ENCODE peak calls at places on chromosomes 2 and 18, in four cellular contexts. One of them, this sample, is unnamed.

GRCh38 chr2:56889738-56890137 is 705.9 kb downstream of the CCDC85A start:
- DNase-seq in EL: no peak
- DNase-seq in stimulated activated CD4-positive, alpha-beta T cell treated with anti-CD3 and anti-CD28 coated beads, Interleukin-1b, Interleukin-23, amount 100 ng/mL, for 4 hours: no peak
- DNase-seq in effector CD8-positive, alpha-beta T cell: no peak
- DNase-seq in this sample: no peak

GRCh38 chr2:236706803-236707202 is 137.2 kb downstream of the ACKR3 start:
- DNase-seq in EL: no peak
- DNase-seq in effector CD8-positive, alpha-beta T cell: no peak
- DNase-seq in stimulated activated CD4-positive, alpha-beta T cell treated with anti-CD3 and anti-CD28 coated beads, Interleukin-1b, Interleukin-23, amount 100 ng/mL, for 4 hours: no peak
- DNase-seq in this sample: no peak

GRCh38 chr2:53519925-53520629 is 247.5 kb upstream of the CHAC2 start:
- DNase-seq in effector CD8-positive, alpha-beta T cell: no peak
- DNase-seq in stimulated activated CD4-positive, alpha-beta T cell treated with anti-CD3 and anti-CD28 coated beads, Interleukin-1b, Interleukin-23, amount 100 ng/mL, for 4 hours: no peak
- DNase-seq in EL: no peak
- DNase-seq in this sample: no peak

GRCh38 chr2:96240341-96241038 is 25.3 kb downstream of the TMEM127 start:
- DNase-seq in stimulated activated CD4-positive, alpha-beta T cell treated with anti-CD3 and anti-CD28 coated beads, Interleukin-1b, Interleukin-23, amount 100 ng/mL, for 4 hours: no peak
- DNase-seq in effector CD8-positive, alpha-beta T cell: no peak
- DNase-seq in EL: no peak
- DNase-seq in this sample: no peak

GRCh38 chr2:16774980-16775963 is 109.6 kb upstream of the CYRIA start:
- DNase-seq in effector CD8-positive, alpha-beta T cell: no peak
- DNase-seq in EL: no peak
- DNase-seq in stimulated activated CD4-positive, alpha-beta T cell treated with anti-CD3 and anti-CD28 coated beads, Interleukin-1b, Interleukin-23, amount 100 ng/mL, for 4 hours: no peak
- DNase-seq in this sample: no peak

GRCh38 chr18:62715439-62715792 is at the start of gene PHLPP1:
- DNase-seq in stimulated activated CD4-positive, alpha-beta T cell treated with anti-CD3 and anti-CD28 coated beads, Interleukin-1b, Interleukin-23, amount 100 ng/mL, for 4 hours: no peak
- DNase-seq in EL: no peak
- DNase-seq in effector CD8-positive, alpha-beta T cell: no peak
- DNase-seq in this sample: no peak

GRCh38 chr18:29154758-29155725 is 978.1 kb upstream of the CDH2 start:
- DNase-seq in stimulated activated CD4-positive, alpha-beta T cell treated with anti-CD3 and anti-CD28 coated beads, Interleukin-1b, Interleukin-23, amount 100 ng/mL, for 4 hours: no peak
- DNase-seq in effector CD8-positive, alpha-beta T cell: no peak
- DNase-seq in EL: peak; percentile 92
- DNase-seq in this sample: no peak

GRCh38 chr2:59896499-59896898 is 657.0 kb downstream of the BCL11A start:
- DNase-seq in effector CD8-positive, alpha-beta T cell: no peak
- DNase-seq in EL: no peak
- DNase-seq in stimulated activated CD4-positive, alpha-beta T cell treated with anti-CD3 and anti-CD28 coated beads, Interleukin-1b, Interleukin-23, amount 100 ng/mL, for 4 hours: no peak
- DNase-seq in this sample: no peak

GRCh38 chr2:112541315-112542122 is 746 bp upstream of the POLR1B start:
- DNase-seq in stimulated activated CD4-positive, alpha-beta T cell treated with anti-CD3 and anti-CD28 coated beads, Interleukin-1b, Interleukin-23, amount 100 ng/mL, for 4 hours: peak; percentile 47
- DNase-seq in effector CD8-positive, alpha-beta T cell: peak; percentile 6
- DNase-seq in EL: peak; percentile 71
- DNase-seq in this sample: peak; percentile 79

GRCh38 chr18:961644-962355 is 57.1 kb downstream of the ADCYAP1 start:
- DNase-seq in effector CD8-positive, alpha-beta T cell: peak; percentile 3
- DNase-seq in EL: peak; percentile 30
- DNase-seq in stimulated activated CD4-positive, alpha-beta T cell treated with anti-CD3 and anti-CD28 coated beads, Interleukin-1b, Interleukin-23, amount 100 ng/mL, for 4 hours: peak; percentile 26
- DNase-seq in this sample: peak; percentile 57

GRCh38 chr18:26854292-26854881 is 11.1 kb downstream of the AQP4 start:
- DNase-seq in EL: no peak
- DNase-seq in stimulated activated CD4-positive, alpha-beta T cell treated with anti-CD3 and anti-CD28 coated beads, Interleukin-1b, Interleukin-23, amount 100 ng/mL, for 4 hours: no peak
- DNase-seq in effector CD8-positive, alpha-beta T cell: no peak
- DNase-seq in this sample: no peak

GRCh38 chr2:201064797-201065329 is 6.6 kb downstream of the HYCC2 start:
- DNase-seq in effector CD8-positive, alpha-beta T cell: no peak
- DNase-seq in EL: no peak
- DNase-seq in stimulated activated CD4-positive, alpha-beta T cell treated with anti-CD3 and anti-CD28 coated beads, Interleukin-1b, Interleukin-23, amount 100 ng/mL, for 4 hours: no peak
- DNase-seq in this sample: no peak

GRCh38 chr2:162750033-162750432 is 88.5 kb downstream of the KCNH7 start:
- DNase-seq in effector CD8-positive, alpha-beta T cell: no peak
- DNase-seq in EL: no peak
- DNase-seq in stimulated activated CD4-positive, alpha-beta T cell treated with anti-CD3 and anti-CD28 coated beads, Interleukin-1b, Interleukin-23, amount 100 ng/mL, for 4 hours: no peak
- DNase-seq in this sample: no peak

GRCh38 chr2:140122001-140122400 is 1341.8 kb upstream of the NXPH2 start:
- DNase-seq in EL: no peak
- DNase-seq in effector CD8-positive, alpha-beta T cell: no peak
- DNase-seq in stimulated activated CD4-positive, alpha-beta T cell treated with anti-CD3 and anti-CD28 coated beads, Interleukin-1b, Interleukin-23, amount 100 ng/mL, for 4 hours: no peak
- DNase-seq in this sample: no peak

GRCh38 chr18:37420315-37420880 is 145.2 kb downstream of the CELF4 start:
- DNase-seq in stimulated activated CD4-positive, alpha-beta T cell treated with anti-CD3 and anti-CD28 coated beads, Interleukin-1b, Interleukin-23, amount 100 ng/mL, for 4 hours: no peak
- DNase-seq in effector CD8-positive, alpha-beta T cell: no peak
- DNase-seq in EL: no peak
- DNase-seq in this sample: no peak

GRCh38 chr18:76953186-76953982 is 131.0 kb downstream of the ZNF236 start:
- DNase-seq in effector CD8-positive, alpha-beta T cell: no peak
- DNase-seq in EL: no peak
- DNase-seq in stimulated activated CD4-positive, alpha-beta T cell treated with anti-CD3 and anti-CD28 coated beads, Interleukin-1b, Interleukin-23, amount 100 ng/mL, for 4 hours: no peak
- DNase-seq in this sample: no peak

GRCh38 chr18:23578891-23579653 is 7.2 kb downstream of the NPC1 start:
- DNase-seq in stimulated activated CD4-positive, alpha-beta T cell treated with anti-CD3 and anti-CD28 coated beads, Interleukin-1b, Interleukin-23, amount 100 ng/mL, for 4 hours: no peak
- DNase-seq in EL: peak; percentile 22
- DNase-seq in effector CD8-positive, alpha-beta T cell: no peak
- DNase-seq in this sample: peak; percentile 45

GRCh38 chr2:9143264-9143815 is 63.3 kb upstream of the ASAP2 start:
- DNase-seq in EL: no peak
- DNase-seq in stimulated activated CD4-positive, alpha-beta T cell treated with anti-CD3 and anti-CD28 coated beads, Interleukin-1b, Interleukin-23, amount 100 ng/mL, for 4 hours: no peak
- DNase-seq in effector CD8-positive, alpha-beta T cell: no peak
- DNase-seq in this sample: no peak

GRCh38 chr2:48940606-48941005 is 185.1 kb upstream of the LHCGR start:
- DNase-seq in effector CD8-positive, alpha-beta T cell: no peak
- DNase-seq in EL: no peak
- DNase-seq in stimulated activated CD4-positive, alpha-beta T cell treated with anti-CD3 and anti-CD28 coated beads, Interleukin-1b, Interleukin-23, amount 100 ng/mL, for 4 hours: no peak
- DNase-seq in this sample: no peak

GRCh38 chr2:45964945-45965344 is 313.5 kb downstream of the PRKCE start:
- DNase-seq in effector CD8-positive, alpha-beta T cell: no peak
- DNase-seq in EL: no peak
- DNase-seq in stimulated activated CD4-positive, alpha-beta T cell treated with anti-CD3 and anti-CD28 coated beads, Interleukin-1b, Interleukin-23, amount 100 ng/mL, for 4 hours: no peak
- DNase-seq in this sample: no peak

GRCh38 chr2:96089356-96090180 is 26.8 kb downstream of the ADRA2B start:
- DNase-seq in stimulated activated CD4-positive, alpha-beta T cell treated with anti-CD3 and anti-CD28 coated beads, Interleukin-1b, Interleukin-23, amount 100 ng/mL, for 4 hours: no peak
- DNase-seq in EL: no peak
- DNase-seq in effector CD8-positive, alpha-beta T cell: no peak
- DNase-seq in this sample: no peak

GRCh38 chr18:12433829-12434540 is 26.3 kb downstream of the PRELID3A start:
- DNase-seq in effector CD8-positive, alpha-beta T cell: no peak
- DNase-seq in EL: no peak
- DNase-seq in stimulated activated CD4-positive, alpha-beta T cell treated with anti-CD3 and anti-CD28 coated beads, Interleukin-1b, Interleukin-23, amount 100 ng/mL, for 4 hours: no peak
- DNase-seq in this sample: no peak

GRCh38 chr2:63614983-63615945 is 26.5 kb downstream of the MDH1 start:
- DNase-seq in EL: peak; percentile 76
- DNase-seq in stimulated activated CD4-positive, alpha-beta T cell treated with anti-CD3 and anti-CD28 coated beads, Interleukin-1b, Interleukin-23, amount 100 ng/mL, for 4 hours: no peak
- DNase-seq in effector CD8-positive, alpha-beta T cell: no peak
- DNase-seq in this sample: no peak

GRCh38 chr2:56369316-56369715 is 185.5 kb downstream of the CCDC85A start:
- DNase-seq in effector CD8-positive, alpha-beta T cell: no peak
- DNase-seq in EL: peak; percentile 81
- DNase-seq in stimulated activated CD4-positive, alpha-beta T cell treated with anti-CD3 and anti-CD28 coated beads, Interleukin-1b, Interleukin-23, amount 100 ng/mL, for 4 hours: no peak
- DNase-seq in this sample: no peak

GRCh38 chr2:201433389-201433995 is 17.8 kb downstream of the TRAK2 start:
- DNase-seq in effector CD8-positive, alpha-beta T cell: no peak
- DNase-seq in EL: no peak
- DNase-seq in stimulated activated CD4-positive, alpha-beta T cell treated with anti-CD3 and anti-CD28 coated beads, Interleukin-1b, Interleukin-23, amount 100 ng/mL, for 4 hours: no peak
- DNase-seq in this sample: peak; percentile 40

GRCh38 chr2:128069769-128070168 is 21.2 kb upstream of the UGGT1 start:
- DNase-seq in EL: peak; percentile 15
- DNase-seq in stimulated activated CD4-positive, alpha-beta T cell treated with anti-CD3 and anti-CD28 coated beads, Interleukin-1b, Interleukin-23, amount 100 ng/mL, for 4 hours: no peak
- DNase-seq in effector CD8-positive, alpha-beta T cell: no peak
- DNase-seq in this sample: no peak

GRCh38 chr2:177622516-177622915 is 229.9 kb downstream of the AGPS start:
- DNase-seq in effector CD8-positive, alpha-beta T cell: no peak
- DNase-seq in stimulated activated CD4-positive, alpha-beta T cell treated with anti-CD3 and anti-CD28 coated beads, Interleukin-1b, Interleukin-23, amount 100 ng/mL, for 4 hours: no peak
- DNase-seq in EL: peak; percentile 39
- DNase-seq in this sample: no peak

GRCh38 chr2:41854227-41854626 is 193.6 kb upstream of the PKDCC start:
- DNase-seq in effector CD8-positive, alpha-beta T cell: no peak
- DNase-seq in stimulated activated CD4-positive, alpha-beta T cell treated with anti-CD3 and anti-CD28 coated beads, Interleukin-1b, Interleukin-23, amount 100 ng/mL, for 4 hours: no peak
- DNase-seq in EL: no peak
- DNase-seq in this sample: no peak

This sample was measured in KBM-7.